ENCODE peak calls at places on chromosomes 16 and 17, in eight cellular contexts. I, T, Q, L, B, Y, C and Z are unnamed samples.

GRCh38 chr16:78448658-78449327 is 349.3 kb downstream of the WWOX start:
- DNase-seq in L (no peak), I (no peak), B (no peak), Y (no peak), T (no peak), Q (no peak), C (no peak), Z (no peak)

GRCh38 chr17:59372138-59372751 is 40.8 kb downstream of the YPEL2 start:
- DNase-seq in Y (peak), T (peak), C (no peak), L (no peak), I (no peak), Q (no peak), B (no peak), Z (peak)

GRCh38 chr17:43312011-43312410 is 78.2 kb upstream of the RNU2-1 start:
- DNase-seq in L (no peak), Y (no peak), T (peak), I (peak), C (no peak), B (no peak), Q (no peak), Z (no peak)

GRCh38 chr16:49158029-49158642 is 123.5 kb downstream of the CBLN1 start:
- DNase-seq in I (peak), T (peak), L (peak), B (peak), Y (peak), Q (no peak), C (peak), Z (no peak)

GRCh38 chr16:4796982-4797804 is 2.0 kb downstream of the SMIM22 start:
- DNase-seq in I (no peak), T (peak), C (no peak), B (no peak), L (no peak), Y (no peak), Q (no peak), Z (no peak)

GRCh38 chr16:719815-720506 is 985 bp upstream of the ANTKMT start:
- DNase-seq in L (peak), Y (no peak), T (peak), B (peak), I (no peak), C (peak), Q (no peak), Z (no peak)

GRCh38 chr16:11585460-11586374 is 1.0 kb downstream of the LITAF start:
- DNase-seq in L (peak), I (no peak), T (peak), Q (no peak), C (no peak), B (no peak), Y (no peak), Z (no peak)

GRCh38 chr17:57256708-57257112 is 387 bp downstream of the MSI2 start:
- DNase-seq in Q (no peak), T (peak), B (peak), I (no peak), C (no peak), Y (peak), L (no peak), Z (no peak)

GRCh38 chr17:32516940-32517711 is 30.3 kb downstream of the CDK5R1 start:
- DNase-seq in I (no peak), B (peak), L (no peak), Y (no peak), C (no peak), T (no peak), Q (no peak), Z (no peak)

GRCh38 chr16:49356728-49357488 is 16.7 kb upstream of the C16orf78 start:
- DNase-seq in L (no peak), C (no peak), Q (no peak), T (peak), B (peak), I (no peak), Y (no peak), Z (no peak)

GRCh38 chr17:31476525-31477416 is 85.3 kb downstream of the RAB11FIP4 start:
- DNase-seq in Y (no peak), I (no peak), C (no peak), T (no peak), Q (no peak), B (no peak), L (peak), Z (no peak)

GRCh38 chr17:45338023-45338781 is 21.4 kb upstream of the MAP3K14 start:
- DNase-seq in Q (no peak), B (no peak), L (no peak), Y (peak), I (no peak), C (no peak), T (no peak), Z (no peak)

GRCh38 chr16:10093564-10093963 is 88.7 kb downstream of the GRIN2A start:
- DNase-seq in Y (no peak), L (no peak), I (no peak), B (no peak), T (no peak), C (no peak), Q (no peak), Z (no peak)

GRCh38 chr16:58510776-58511628 is 4.3 kb upstream of the SETD6 start:
- DNase-seq in Y (no peak), Q (no peak), T (no peak), L (no peak), I (peak), B (no peak), C (no peak), Z (no peak)

GRCh38 chr16:54633943-54634362 is 296.7 kb upstream of the IRX5 start:
- DNase-seq in Y (peak), T (no peak), C (peak), L (peak), I (peak), B (peak), Q (no peak), Z (no peak)

GRCh38 chr17:82092995-82093751 is 4.9 kb downstream of the FASN start:
- DNase-seq in Y (no peak), C (no peak), B (no peak), L (no peak), Q (no peak), I (no peak), T (no peak), Z (no peak)

GRCh38 chr17:58520843-58521430 is 6.5 kb upstream of the MTMR4 start:
- DNase-seq in I (peak), Y (peak), Q (no peak), C (no peak), T (no peak), B (peak), L (peak), Z (no peak)

GRCh38 chr17:82029391-82029790 is 2.1 kb upstream of the RAC3 start:
- DNase-seq in Y (no peak), T (no peak), C (no peak), I (no peak), L (no peak), Q (no peak), B (no peak), Z (no peak)

GRCh38 chr17:82228278-82228841 is 482 bp upstream of the SLC16A3 start:
- DNase-seq in B (no peak), Y (peak), C (no peak), I (peak), T (peak), Q (no peak), L (no peak), Z (no peak)

GRCh38 chr16:89534147-89534788 is 26.1 kb downstream of the SPG7 start:
- DNase-seq in B (peak), T (no peak), L (no peak), C (no peak), Q (no peak), Y (peak), I (no peak), Z (peak)

GRCh38 chr16:14111713-14112538 is 40.8 kb downstream of the MRTFB start:
- DNase-seq in T (peak), I (no peak), Y (peak), L (no peak), C (no peak), Q (no peak), B (no peak), Z (no peak)

DNA sequence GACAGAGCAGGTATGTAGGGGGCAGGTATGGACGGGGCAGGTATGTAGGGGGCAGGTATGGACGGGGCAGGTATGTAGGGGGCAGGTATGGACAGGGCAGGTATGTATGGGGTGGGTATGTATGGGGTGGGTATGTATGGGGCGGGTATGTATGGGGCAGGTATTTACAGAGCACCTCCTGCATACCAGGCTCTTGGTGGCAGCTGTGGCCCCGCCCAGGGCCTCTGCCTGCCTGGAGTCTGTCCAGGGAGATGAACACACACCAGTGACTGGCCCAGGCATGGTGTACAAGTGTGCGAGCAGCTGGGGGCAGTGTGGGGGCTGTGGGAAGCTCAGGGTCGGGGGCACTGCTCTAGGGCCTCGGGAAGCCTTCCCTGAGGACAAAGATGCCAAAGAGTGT is 4.4 kb downstream of the RPL3L start:
- DNase-seq in I (no peak), Y (no peak), Q (no peak), T (no peak), C (no peak), L (no peak), B (no peak), Z (no peak)
- TF ChIP-seq CTCF in I (no peak), Y (no peak), Q (no peak), T (no peak), C (no peak), L (no peak), B (no peak), Z (no peak)

DNA sequence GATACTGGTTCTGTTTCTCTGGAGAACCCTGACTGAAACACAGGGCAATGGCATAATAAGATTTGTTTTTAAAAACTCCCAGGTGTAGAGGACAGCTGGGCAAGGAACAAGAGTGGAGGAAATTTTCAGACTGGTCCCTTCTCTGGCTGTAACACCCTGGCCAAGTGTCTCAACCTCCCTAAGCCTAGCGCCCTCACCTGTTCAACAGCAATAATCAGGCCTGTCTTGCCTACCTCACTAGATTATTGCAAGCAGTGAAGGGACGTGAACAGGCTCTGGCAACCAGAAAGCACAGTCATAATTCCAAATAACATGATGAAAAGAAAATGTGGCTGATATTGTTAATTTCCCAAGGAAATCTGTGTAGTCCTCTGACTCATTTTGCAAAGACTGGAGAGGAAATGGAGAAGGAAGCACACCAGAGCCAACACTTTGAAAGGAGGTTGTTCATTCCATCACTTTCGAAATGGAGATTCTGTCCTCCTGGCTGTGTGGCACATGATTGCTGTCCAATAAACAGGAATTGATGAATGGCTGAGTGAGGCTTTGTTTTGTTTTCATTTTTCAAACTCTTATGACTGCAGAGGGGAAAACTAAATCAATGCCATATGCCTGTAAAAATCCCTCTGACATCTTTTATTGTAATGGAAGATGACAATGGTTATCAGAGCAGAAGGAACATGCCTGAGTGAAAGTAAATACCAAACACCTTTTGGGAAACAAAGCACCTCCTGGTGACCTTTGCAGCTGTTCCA is 87.4 kb upstream of the HLF start:
- DNase-seq in T (no peak), B (no peak), Y (peak), I (no peak), Q (no peak), C (no peak), L (no peak), Z (no peak)
- TF ChIP-seq CTCF in T (no peak), B (peak), Y (peak), I (peak), Q (peak), C (peak), L (no peak), Z (peak)

GRCh38 chr16:86020971-86021370 is 122.0 kb downstream of the IRF8 start:
- DNase-seq in I (no peak), Y (no peak), Q (no peak), C (no peak), B (no peak), L (no peak), T (no peak), Z (no peak)
- TF ChIP-seq CTCF in I (no peak), Y (no peak), Q (no peak), C (no peak), B (no peak), L (no peak), T (no peak), Z (no peak)

GRCh38 chr16:69859105-69859969 is 91.8 kb upstream of the CLEC18A start:
- DNase-seq in C (peak), I (peak), L (peak), Y (no peak), B (peak), T (peak), Q (no peak), Z (no peak)
- TF ChIP-seq CTCF in C (peak), I (peak), L (no peak), Y (peak), B (peak), T (peak), Q (peak), Z (peak)

DNA sequence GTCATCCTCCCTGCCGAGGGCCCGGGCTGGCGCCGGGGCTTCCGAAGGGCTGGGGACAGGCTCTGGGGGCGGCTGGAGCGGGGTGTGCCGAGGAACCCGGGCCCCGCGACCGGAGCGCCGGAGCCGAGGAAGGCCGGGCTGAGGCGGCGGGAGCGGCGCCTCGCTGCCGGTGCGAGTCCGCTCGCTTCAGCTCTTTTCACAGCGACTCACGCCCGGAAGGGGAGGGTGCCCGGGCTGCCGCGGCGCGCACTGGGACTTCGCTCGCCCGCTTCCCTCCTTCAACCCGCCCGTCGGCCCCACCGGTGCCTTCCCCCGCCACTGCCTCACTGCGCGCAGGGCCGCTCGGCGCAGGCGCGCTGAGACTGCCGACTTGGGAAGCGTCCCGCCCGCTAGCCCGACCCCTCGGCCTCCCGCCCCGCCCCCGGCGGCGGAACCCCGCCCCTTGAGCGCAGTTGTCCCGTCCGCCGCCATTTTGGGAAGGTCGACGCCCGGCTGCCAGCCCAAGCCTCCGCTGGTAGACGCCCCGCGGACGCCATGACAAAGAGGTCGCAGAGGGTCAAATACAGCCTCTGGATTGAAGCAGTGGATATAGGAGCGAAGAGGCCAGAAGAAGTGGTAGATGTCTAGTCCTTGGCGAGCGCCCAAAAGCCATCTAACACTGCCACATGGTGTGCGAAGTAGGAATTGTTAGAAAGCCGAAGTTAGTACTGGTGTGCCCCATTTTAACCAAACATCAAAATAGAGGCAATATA is at the start of gene UBE2G1:
- DNase-seq in B (peak), Y (peak), L (peak), C (peak), T (peak), Q (peak), I (peak), Z (peak)
- TF ChIP-seq CTCF in B (peak), Y (peak), L (no peak), C (peak), T (peak), Q (peak), I (peak), Z (peak)

GRCh38 chr16:84044108-84044488 is 1.5 kb upstream of the SLC38A8 start:
- DNase-seq in T (no peak), Q (no peak), Y (peak), I (no peak), B (no peak), L (peak), C (peak), Z (peak)
- TF ChIP-seq CTCF in T (no peak), Q (peak), Y (peak), I (peak), B (peak), L (peak), C (peak), Z (peak)